ENCODE peak calls at places on chromosomes 13 and 19, in six cellular contexts. H is adrenal gland, N is HepG2, Z is breast epithelium, I is Peyer's patch, M is A549. E is an unnamed sample.

GRCh38 chr13:42569576-42570344 is 4.2 kb upstream of the TNFSF11 start:
- DNase-seq in H (no peak), N (no peak), Z (no peak), I (no peak), M (no peak), E (no peak)

GRCh38 chr19:45615795-45616708 is 14.0 kb upstream of the GPR4 start:
- DNase-seq in H (peak), N (peak), Z (no peak), I (peak), M (peak), E (peak)

GRCh38 chr13:91698308-91698707 is 299.9 kb downstream of the GPC5 start:
- DNase-seq in H (no peak), N (no peak), Z (no peak), I (no peak), M (no peak), E (no peak)

GRCh38 chr19:23999821-24000610 is 85.3 kb downstream of the ZNF726 start:
- DNase-seq in H (no peak), N (no peak), Z (no peak), I (no peak), M (no peak), E (no peak)

GRCh38 chr13:102185375-102185984 is 216.4 kb downstream of the FGF14 start:
- DNase-seq in H (no peak), N (no peak), Z (no peak), I (no peak), M (no peak), E (no peak)

GRCh38 chr19:38145627-38146026 is 78.4 kb downstream of the DPF1 start:
- DNase-seq in H (no peak), N (no peak), Z (no peak), I (no peak), M (no peak), E (no peak)

GRCh38 chr19:43636121-43636683 is 3.4 kb downstream of the CADM4 start:
- DNase-seq in H (no peak), N (peak), Z (peak), I (no peak), M (no peak), E (no peak)

GRCh38 chr19:41914906-41915247 is 13.4 kb downstream of the ERFL start:
- DNase-seq in H (no peak), N (no peak), Z (no peak), I (no peak), M (no peak), E (no peak)

GRCh38 chr13:38602261-38602660 is 84.6 kb upstream of the FREM2 start:
- DNase-seq in H (no peak), N (no peak), Z (no peak), I (no peak), M (no peak), E (no peak)

GRCh38 chr13:28716511-28716910 is 2.3 kb downstream of the SLC46A3 start:
- DNase-seq in H (no peak), N (no peak), Z (peak), I (peak), M (peak), E (no peak)

GRCh38 chr19:39524495-39524894 is 8.2 kb downstream of the EID2B start:
- DNase-seq in H (no peak), N (peak), Z (no peak), I (peak), M (no peak), E (no peak)

GRCh38 chr19:31113250-31113685 is 236.0 kb downstream of the TSHZ3 start:
- DNase-seq in H (no peak), N (no peak), Z (no peak), I (no peak), M (peak), E (peak)

GRCh38 chr13:114200673-114201005 is 21.6 kb downstream of the CFAP97D2 start:
- DNase-seq in H (no peak), N (no peak), Z (no peak), I (no peak), M (no peak), E (no peak)

GRCh38 chr13:80048802-80049201 is 292.1 kb downstream of the SPRY2 start:
- DNase-seq in H (peak), N (no peak), Z (peak), I (peak), M (peak), E (peak)

GRCh38 chr13:45295536-45295935 is 45.4 kb downstream of the TPT1 start:
- DNase-seq in H (no peak), N (no peak), Z (no peak), I (no peak), M (no peak), E (no peak)

GRCh38 chr19:42313096-42313839 is at the start of gene TMEM145:
- DNase-seq in H (no peak), N (no peak), Z (no peak), I (no peak), M (peak), E (no peak)

DNA sequence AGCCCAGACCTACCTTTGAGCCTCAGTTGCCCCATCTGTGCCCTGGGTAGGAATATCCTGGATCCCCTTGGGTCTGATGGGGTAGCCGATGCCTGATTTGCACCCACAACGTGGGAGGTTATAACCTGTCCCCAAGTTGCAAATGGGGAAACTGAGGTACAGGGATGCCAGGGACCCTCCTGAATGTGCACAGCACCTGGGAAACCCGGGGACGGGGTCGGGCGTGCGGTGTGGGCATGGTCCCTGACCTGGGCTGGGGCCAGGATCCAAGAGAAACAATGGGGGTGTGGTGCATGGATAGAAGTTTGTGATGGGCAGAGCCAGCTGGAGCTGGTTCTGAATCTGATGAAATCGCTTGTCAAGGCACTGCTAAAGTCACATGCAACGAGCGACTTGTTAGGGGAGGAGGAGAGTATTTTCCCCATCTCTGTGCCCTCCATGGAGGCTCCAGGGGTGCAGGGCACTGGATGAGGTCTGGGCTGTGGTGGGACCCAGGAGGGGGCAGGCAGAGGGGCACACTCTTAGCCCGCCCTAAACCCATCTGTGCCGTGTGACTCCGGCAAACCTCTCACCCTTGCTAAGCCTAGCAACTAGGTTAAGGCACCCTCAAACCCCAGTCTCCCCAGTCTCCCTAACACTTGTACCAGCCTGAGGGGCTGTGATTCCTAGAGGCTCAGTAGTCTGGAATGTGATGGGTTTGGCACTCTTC is 739 bp downstream of the GDF15 start:
- DNase-seq in H (no peak), N (no peak), Z (no peak), I (no peak), M (peak), E (peak)
- TF ChIP-seq POLR2A in H (no peak), N (peak), Z (no peak), I (no peak), M (peak), E (no peak)

DNA sequence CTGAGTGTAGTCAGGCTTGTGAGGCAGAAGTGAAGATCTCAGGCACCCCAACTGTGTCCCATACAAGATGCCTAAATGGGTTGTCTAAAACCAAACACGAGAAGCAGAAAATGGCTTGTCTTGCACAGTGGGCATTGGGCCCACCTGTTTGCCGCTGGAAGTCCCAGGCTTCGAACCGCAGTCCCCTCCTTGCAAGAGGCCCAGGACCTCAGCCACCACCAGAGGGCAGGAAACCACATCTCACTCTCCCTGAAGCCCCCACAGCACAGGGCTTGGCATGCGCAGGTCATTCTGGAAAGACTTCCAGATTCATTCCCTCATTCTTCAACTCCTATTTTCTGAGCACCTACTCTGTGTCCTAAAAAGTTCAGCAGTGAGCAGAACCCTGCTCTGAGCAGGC is 973.7 kb downstream of the UQCRFS1 start:
- DNase-seq in H (no peak), N (no peak), Z (no peak), I (no peak), M (peak), E (no peak)
- TF ChIP-seq CTCF in H (no peak), N (no peak), Z (no peak), I (no peak), M (no peak), E (no peak)

GRCh38 chr19:34364830-34365462 is at the start of gene GPI:
- DNase-seq in H (peak), N (peak), Z (peak), I (peak), M (peak), E (peak)

GRCh38 chr19:34367424-34367957 is 2.5 kb downstream of the GPI start:
- DNase-seq in H (no peak), N (no peak), Z (no peak), I (no peak), M (no peak), E (no peak)

GRCh38 chr19:34368338-34368737 is 3.3 kb downstream of the GPI start:
- DNase-seq in H (no peak), N (no peak), Z (no peak), I (no peak), M (no peak), E (no peak)

GRCh38 chr19:34365463-34366401 is 736 bp downstream of the GPI start:
- DNase-seq in H (peak), N (no peak), Z (no peak), I (peak), M (peak), E (no peak)

DNA sequence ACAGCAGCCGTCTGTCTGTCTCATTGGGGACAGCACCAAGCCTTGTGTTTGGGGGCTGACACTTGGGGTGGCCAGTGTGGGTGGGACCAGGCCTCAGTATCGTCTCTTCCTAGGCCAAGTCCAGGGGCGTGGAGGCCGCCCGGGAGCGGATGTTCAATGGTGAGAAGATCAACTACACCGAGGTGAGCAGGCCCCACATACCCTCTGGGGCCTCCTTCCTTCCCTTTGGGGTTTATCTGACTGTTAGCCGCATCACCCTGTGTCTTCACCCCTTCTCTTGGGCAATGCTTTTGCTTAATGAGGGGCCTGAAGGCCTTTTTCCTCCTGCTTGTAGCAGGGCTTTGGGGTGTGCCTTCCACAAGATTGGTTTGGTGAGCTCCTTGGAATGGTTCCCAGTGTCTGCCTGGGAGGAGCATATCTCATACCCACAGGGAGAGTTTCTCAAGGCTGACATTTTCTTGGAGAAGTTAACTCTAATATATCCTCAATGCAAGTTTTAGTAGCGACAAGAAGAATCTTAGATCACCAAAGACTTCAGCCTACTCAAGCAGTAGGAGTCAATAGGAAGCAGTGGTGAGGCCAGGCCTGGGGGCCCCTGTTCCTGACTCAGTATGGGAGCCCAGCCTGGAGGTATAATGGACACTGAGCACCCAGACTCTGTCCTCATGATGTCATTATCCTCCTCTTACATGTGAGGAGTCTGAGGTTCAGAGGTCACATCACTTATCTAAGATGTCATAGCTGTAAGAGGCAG is 1.9 kb downstream of the GPI start:
- DNase-seq in H (peak), N (no peak), Z (no peak), I (no peak), M (no peak), E (no peak)
- H3K4me3 ChIP-seq in H (peak), N (peak), Z (peak), I (peak), M (peak), E (no peak)

GRCh38 chr19:51884713-51885112 is 3.0 kb downstream of the ZNF577 start:
- DNase-seq in H (no peak), N (no peak), Z (no peak), I (no peak), M (no peak), E (no peak)
- TF ChIP-seq POLR2A in H (no peak), N (no peak), Z (no peak), I (no peak), M (no peak), E (no peak)

DNA sequence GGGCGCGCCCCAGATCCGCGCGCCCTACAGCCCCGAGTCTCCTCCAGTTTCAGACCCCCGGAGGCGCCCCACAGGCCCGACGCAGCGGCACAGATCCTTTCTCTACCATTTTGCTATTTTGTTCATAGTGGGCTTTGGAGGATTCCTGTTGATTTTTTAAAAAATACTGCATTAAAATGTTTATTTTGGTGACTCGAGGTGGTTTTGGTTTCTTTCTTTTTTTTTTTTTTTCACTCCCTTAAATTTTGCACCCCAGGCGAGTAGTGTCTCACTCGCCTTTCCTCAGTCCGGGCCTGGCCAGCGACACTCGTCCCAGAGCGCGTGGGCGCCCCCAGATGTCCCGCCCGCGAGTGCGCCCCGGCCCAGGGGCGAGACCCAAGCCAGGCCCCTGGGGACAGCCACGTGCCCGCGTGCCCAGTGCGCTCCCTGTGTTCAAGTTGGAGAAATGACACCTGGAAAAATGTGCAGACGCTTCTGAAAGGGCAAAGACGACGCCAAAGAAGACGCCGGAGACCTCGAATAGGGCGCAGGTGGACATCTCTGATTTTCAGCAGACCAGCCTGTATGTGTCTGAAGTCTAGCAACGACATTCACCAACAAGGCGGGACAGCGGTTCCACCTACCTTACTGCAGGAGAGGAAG is 478 bp upstream of the INSR start:
- DNase-seq in H (peak), N (peak), Z (peak), I (peak), M (peak), E (peak)
- TF ChIP-seq CTCF in H (peak), N (peak), Z (no peak), I (no peak), M (peak), E (no peak)

GRCh38 chr13:21677075-21677628 is 6.3 kb downstream of the FGF9 start:
- DNase-seq in H (no peak), N (no peak), Z (no peak), I (no peak), M (no peak), E (no peak)
- H3K4me3 ChIP-seq in H (no peak), N (no peak), Z (no peak), I (no peak), M (no peak), E (no peak)

GRCh38 chr19:50794074-50794777 is 4.0 kb downstream of the ACP4 start:
- DNase-seq in H (no peak), N (no peak), Z (no peak), I (peak), M (peak), E (no peak)
- TF ChIP-seq POLR2A in H (no peak), N (peak), Z (no peak), I (no peak), M (peak), E (no peak)

GRCh38 chr13:49620170-49620621 is 8.1 kb upstream of the ARL11 start:
- DNase-seq in H (no peak), N (no peak), Z (no peak), I (peak), M (no peak), E (no peak)
- TF ChIP-seq CTCF in H (no peak), N (no peak), Z (no peak), I (no peak), M (no peak), E (no peak)

DNA sequence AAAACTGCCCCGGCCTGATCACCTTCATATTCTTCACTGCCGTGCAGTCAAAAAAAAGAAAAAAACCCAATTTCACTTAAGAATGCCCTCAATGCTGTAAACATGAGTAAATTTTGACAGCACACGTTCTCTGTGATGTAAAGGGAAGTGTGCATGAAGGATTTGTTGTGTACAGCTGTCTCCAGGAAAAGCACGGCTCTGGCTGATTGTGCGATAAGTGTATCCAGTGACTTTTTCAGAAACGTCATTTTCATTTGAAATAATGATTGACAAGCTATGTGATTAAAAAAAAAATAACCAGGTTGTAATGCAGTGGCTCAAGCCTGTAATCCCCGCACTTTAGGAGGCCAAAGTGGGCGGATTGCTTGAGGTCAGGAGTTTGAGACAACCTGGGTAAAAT is 39.6 kb downstream of the ANKRD10 start:
- DNase-seq in H (no peak), N (no peak), Z (no peak), I (no peak), M (no peak), E (no peak)
- H3K4me3 ChIP-seq in H (peak), N (peak), Z (peak), I (no peak), M (peak), E (no peak)

DNA sequence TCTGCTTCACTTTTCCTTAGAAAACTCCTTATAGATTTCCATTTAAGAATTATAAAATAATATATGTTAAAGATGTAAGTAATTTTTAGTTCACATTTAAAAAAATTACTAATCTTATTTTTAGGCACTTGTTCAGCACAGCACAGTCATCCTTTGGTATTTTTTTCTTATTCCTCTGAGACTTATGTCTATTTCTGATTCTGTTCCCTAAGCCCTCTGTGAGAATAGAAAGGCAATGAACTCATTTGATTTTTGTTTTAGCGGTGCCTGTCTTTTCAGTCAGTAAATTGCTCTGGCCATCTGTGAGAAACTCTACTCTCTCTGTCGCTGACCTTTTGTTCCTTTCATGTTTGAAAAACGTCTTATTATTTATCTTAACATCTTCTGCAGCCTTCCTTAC is 168.1 kb downstream of the PCDH17 start:
- DNase-seq in H (no peak), N (no peak), Z (no peak), I (no peak), M (no peak), E (no peak)
- TF ChIP-seq POLR2A in H (no peak), N (no peak), Z (no peak), I (no peak), M (no peak), E (no peak)

E was measured in lower leg skin.